ENCODE peak calls at places on chromosomes 7 and 10, in five cellular contexts. One of them, this sample, is unnamed.

GRCh38 chr7:25762511-25763119 is 389.4 kb upstream of the NFE2L3 start:
- DNase-seq in H1: no peak
- DNase-seq in GM12878: no peak
- DNase-seq in A549: no peak
- DNase-seq in tibial nerve: no peak
- DNase-seq in this sample: no peak

GRCh38 chr10:36880898-36881297 is 244.5 kb upstream of the ANKRD30A start:
- DNase-seq in H1: no peak
- DNase-seq in A549: peak; percentile 6
- DNase-seq in GM12878: no peak
- DNase-seq in tibial nerve: no peak
- DNase-seq in this sample: peak; percentile 21

GRCh38 chr7:24365606-24366005 is 81.6 kb downstream of the NPY start:
- DNase-seq in tibial nerve: no peak
- DNase-seq in A549: no peak
- DNase-seq in H1: no peak
- DNase-seq in GM12878: no peak
- DNase-seq in this sample: no peak

GRCh38 chr7:15921576-15921975 is 235.1 kb upstream of the MEOX2 start:
- DNase-seq in H1: no peak
- DNase-seq in GM12878: no peak
- DNase-seq in tibial nerve: no peak
- DNase-seq in A549: no peak
- DNase-seq in this sample: no peak

GRCh38 chr10:4688620-4689019 is 137.4 kb upstream of the AKR1E2 start:
- DNase-seq in A549: no peak
- DNase-seq in tibial nerve: no peak
- DNase-seq in GM12878: no peak
- DNase-seq in H1: no peak
- DNase-seq in this sample: no peak

GRCh38 chr10:55091691-55092328 is 290.8 kb upstream of the PCDH15 start:
- DNase-seq in H1: no peak
- DNase-seq in tibial nerve: no peak
- DNase-seq in GM12878: no peak
- DNase-seq in A549: no peak
- DNase-seq in this sample: no peak

GRCh38 chr7:23332881-23333612 is 33.9 kb downstream of the MALSU1 start:
- DNase-seq in tibial nerve: peak; percentile 23
- DNase-seq in GM12878: no peak
- DNase-seq in A549: no peak
- DNase-seq in H1: no peak
- DNase-seq in this sample: no peak

GRCh38 chr10:58781873-58782488 is 269.3 kb downstream of the BICC1 start:
- DNase-seq in GM12878: peak; percentile 8
- DNase-seq in A549: peak; percentile 51
- DNase-seq in H1: no peak
- DNase-seq in tibial nerve: peak; percentile 65
- DNase-seq in this sample: peak; percentile 42

GRCh38 chr7:45576249-45576929 is 2.2 kb downstream of the ADCY1 start:
- DNase-seq in A549: no peak
- DNase-seq in tibial nerve: no peak
- DNase-seq in GM12878: no peak
- DNase-seq in H1: no peak
- DNase-seq in this sample: no peak

GRCh38 chr7:50141131-50141530 is 48.1 kb upstream of the ZPBP start:
- DNase-seq in H1: no peak
- DNase-seq in tibial nerve: no peak
- DNase-seq in GM12878: no peak
- DNase-seq in A549: no peak
- DNase-seq in this sample: no peak
- TF ChIP-seq EP300 in H1: no peak
- TF ChIP-seq EP300 in tibial nerve: no peak
- TF ChIP-seq EP300 in GM12878: no peak
- TF ChIP-seq EP300 in A549: no peak
- TF ChIP-seq EP300 in this sample: no peak

DNA sequence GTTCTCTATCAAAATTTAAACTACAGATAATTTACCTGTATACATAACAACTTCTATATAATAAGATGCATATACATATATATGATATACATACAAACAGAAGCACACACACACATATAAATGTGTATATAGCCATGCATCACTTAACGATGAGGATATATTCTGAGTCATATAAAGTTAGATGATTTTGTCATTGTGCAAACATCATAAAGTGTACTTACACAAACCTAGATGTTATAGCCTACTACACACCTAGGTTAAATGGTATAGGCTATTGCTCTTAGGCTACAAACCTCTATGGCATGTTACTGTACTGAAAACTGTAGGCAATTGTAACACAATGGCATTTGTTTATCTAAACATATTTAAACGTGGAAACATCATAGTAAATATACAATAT is 937.6 kb upstream of the KCND2 start:
- DNase-seq in A549: no peak
- DNase-seq in H1: no peak
- DNase-seq in GM12878: no peak
- DNase-seq in tibial nerve: no peak
- DNase-seq in this sample: no peak
- TF ChIP-seq EP300 in A549: no peak
- TF ChIP-seq EP300 in H1: no peak
- TF ChIP-seq EP300 in GM12878: no peak
- TF ChIP-seq EP300 in tibial nerve: no peak
- TF ChIP-seq EP300 in this sample: no peak

DNA sequence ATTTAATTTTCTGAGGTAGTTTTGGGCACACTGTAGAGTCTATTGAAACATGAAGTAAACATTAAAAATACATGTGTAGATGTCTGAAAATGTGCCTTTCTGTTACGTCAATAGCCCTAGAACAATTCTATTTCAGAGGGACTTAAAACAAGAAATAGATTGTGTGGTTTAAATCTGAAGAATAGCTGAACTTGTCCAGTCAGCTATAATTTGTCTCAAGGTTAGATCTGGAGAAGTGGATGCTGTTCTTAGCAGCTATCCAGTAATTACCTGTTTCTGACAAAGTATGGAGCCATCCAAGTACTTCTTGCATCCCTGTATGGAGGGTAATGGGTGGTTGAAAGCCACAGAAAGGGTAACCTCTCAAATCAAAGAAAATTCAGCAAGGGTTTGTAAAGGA is 92.8 kb downstream of the SEPTIN7 start:
- DNase-seq in A549: no peak
- DNase-seq in tibial nerve: no peak
- DNase-seq in H1: no peak
- DNase-seq in GM12878: no peak
- DNase-seq in this sample: no peak
- TF ChIP-seq EP300 in A549: no peak
- TF ChIP-seq EP300 in tibial nerve: no peak
- TF ChIP-seq EP300 in H1: no peak
- TF ChIP-seq EP300 in GM12878: no peak
- TF ChIP-seq EP300 in this sample: no peak

GRCh38 chr7:84912993-84913635 is 273.7 kb downstream of the SEMA3D start:
- DNase-seq in H1: peak; percentile 9
- DNase-seq in GM12878: no peak
- DNase-seq in A549: no peak
- DNase-seq in tibial nerve: no peak
- DNase-seq in this sample: no peak
- TF ChIP-seq EP300 in H1: no peak
- TF ChIP-seq EP300 in GM12878: no peak
- TF ChIP-seq EP300 in A549: no peak
- TF ChIP-seq EP300 in tibial nerve: no peak
- TF ChIP-seq EP300 in this sample: no peak

DNA sequence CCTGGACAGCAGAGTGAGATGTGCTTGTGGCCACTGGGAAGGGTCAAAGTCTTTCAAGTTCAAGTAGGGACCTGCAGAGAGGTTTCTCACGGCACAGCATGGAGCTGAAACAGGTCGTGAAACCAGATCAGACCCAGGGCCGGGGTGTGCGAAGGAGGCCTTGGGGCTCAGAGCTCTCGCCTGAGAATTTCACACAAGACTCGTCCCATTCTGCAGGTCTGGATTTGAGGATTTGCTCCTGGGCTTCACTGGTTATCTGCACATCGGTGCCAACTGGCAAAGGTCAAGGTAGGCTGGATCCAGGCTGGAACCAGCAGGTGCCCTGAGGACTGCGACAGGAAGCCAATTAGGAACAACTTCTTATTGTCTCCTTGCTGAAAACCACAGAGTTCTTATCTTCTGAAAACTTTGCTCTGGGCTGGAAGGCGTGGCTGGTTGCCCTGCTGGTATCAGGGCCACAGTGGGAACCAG is 24.0 kb upstream of the GTF2I start:
- DNase-seq in H1: no peak
- DNase-seq in A549: no peak
- DNase-seq in tibial nerve: no peak
- DNase-seq in GM12878: no peak
- DNase-seq in this sample: no peak
- TF ChIP-seq EP300 in H1: no peak
- TF ChIP-seq EP300 in A549: no peak
- TF ChIP-seq EP300 in tibial nerve: no peak
- TF ChIP-seq EP300 in GM12878: no peak
- TF ChIP-seq EP300 in this sample: no peak

DNA sequence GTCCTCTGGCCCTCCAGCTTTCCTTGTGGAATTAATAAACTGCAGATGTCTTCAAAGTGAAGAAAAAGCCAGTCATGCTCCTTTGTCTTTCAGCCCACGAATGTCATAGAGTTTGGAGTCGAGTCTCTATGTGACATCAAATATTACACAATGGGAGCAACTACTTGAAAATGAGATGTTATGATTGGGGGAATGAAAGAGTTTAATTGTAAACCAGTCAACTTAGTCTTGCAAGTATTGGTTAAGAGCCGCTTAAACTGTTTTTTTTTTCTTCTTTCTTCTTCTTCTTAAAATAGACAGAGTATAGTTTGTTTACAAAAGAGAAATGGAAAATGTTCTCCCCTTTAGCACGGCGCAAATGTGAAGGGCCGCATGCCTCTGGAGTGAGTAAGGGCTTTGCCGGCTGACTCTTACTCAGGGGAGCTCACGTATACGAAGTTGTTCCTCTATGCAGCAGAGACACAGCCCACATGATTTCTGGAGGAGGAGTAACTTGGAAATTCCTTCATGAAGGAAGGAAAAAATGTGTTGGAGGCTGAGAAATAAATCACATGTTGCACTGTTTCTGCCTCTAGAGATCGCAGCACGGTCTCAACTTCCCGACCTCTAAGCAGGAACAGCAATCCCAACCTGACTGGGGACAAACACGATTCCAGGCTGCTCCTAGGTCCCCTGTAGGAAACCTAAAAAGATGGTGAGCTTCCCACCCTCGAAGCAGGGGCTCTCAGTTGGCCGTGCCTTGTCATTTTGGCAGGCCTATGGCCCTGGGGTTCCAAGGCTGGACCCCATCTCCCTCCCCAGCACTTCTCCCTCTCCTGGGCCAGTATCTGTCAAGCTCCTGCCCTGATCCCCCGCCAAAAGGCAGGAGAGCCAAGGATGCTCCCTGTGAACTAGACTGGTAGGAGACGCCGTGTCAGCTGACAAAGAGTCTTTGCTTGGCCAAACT is 44.9 kb downstream of the MYOF start:
- DNase-seq in H1: no peak
- DNase-seq in GM12878: no peak
- DNase-seq in tibial nerve: peak; percentile 83
- DNase-seq in A549: peak; percentile 89
- DNase-seq in this sample: peak; percentile 71
- TF ChIP-seq EP300 in H1: no peak
- TF ChIP-seq EP300 in GM12878: no peak
- TF ChIP-seq EP300 in tibial nerve: peak; percentile 95
- TF ChIP-seq EP300 in A549: peak; percentile 52
- TF ChIP-seq EP300 in this sample: peak; percentile 36

DNA sequence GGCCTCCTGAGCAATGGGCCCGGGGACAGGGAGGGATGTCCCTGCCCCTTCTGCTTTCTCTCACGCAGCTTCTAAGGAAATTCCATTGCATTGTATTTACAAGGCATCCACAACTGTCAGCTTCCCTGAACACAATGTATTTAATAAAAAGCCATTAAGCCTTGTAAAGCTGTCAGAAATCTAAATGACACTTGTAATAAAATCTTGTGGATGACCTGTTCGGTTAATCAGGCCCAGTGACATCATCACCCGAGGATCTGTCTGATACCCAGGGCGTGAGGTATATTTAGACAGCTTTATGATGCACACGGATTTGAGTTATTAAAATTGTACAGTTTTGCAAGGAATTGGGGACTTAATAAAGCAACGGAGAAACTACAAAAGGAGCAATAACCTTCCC is 250.3 kb downstream of the RAB11FIP2 start:
- DNase-seq in GM12878: no peak
- DNase-seq in H1: no peak
- DNase-seq in A549: no peak
- DNase-seq in tibial nerve: no peak
- DNase-seq in this sample: no peak
- TF ChIP-seq EP300 in GM12878: no peak
- TF ChIP-seq EP300 in H1: no peak
- TF ChIP-seq EP300 in A549: no peak
- TF ChIP-seq EP300 in tibial nerve: no peak
- TF ChIP-seq EP300 in this sample: no peak

GRCh38 chr7:96299496-96299895 is 22.4 kb downstream of the SLC25A13 start:
- DNase-seq in A549: no peak
- DNase-seq in tibial nerve: no peak
- DNase-seq in H1: no peak
- DNase-seq in GM12878: no peak
- DNase-seq in this sample: no peak
- TF ChIP-seq EP300 in A549: no peak
- TF ChIP-seq EP300 in tibial nerve: no peak
- TF ChIP-seq EP300 in H1: no peak
- TF ChIP-seq EP300 in GM12878: no peak
- TF ChIP-seq EP300 in this sample: no peak

GRCh38 chr10:60975716-60976115 is 31.7 kb upstream of the RHOBTB1 start:
- DNase-seq in GM12878: no peak
- DNase-seq in A549: no peak
- DNase-seq in tibial nerve: no peak
- DNase-seq in H1: no peak
- DNase-seq in this sample: no peak
- TF ChIP-seq EP300 in GM12878: no peak
- TF ChIP-seq EP300 in A549: no peak
- TF ChIP-seq EP300 in tibial nerve: no peak
- TF ChIP-seq EP300 in H1: no peak
- TF ChIP-seq EP300 in this sample: no peak

DNA sequence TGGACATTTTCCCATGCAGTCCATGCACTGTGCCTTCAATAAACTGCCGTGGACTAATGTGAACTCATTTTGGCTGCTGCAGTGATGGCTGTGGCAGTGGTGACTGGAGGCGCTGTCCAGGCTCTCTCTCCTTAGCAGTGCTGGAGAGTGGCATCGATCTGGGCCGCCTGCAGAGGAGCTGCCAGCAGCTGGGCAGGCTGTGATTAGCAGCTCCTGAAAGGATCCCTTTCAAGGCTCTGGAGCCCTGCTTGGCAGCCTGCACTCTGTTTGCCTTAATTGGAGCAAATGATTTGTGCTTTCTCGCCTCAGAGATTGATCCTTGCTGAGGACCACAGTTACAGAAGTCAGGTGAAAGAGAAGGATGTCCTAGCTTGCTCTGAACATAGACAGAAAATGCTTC is 130.1 kb upstream of the VWC2 start:
- DNase-seq in GM12878: no peak
- DNase-seq in tibial nerve: no peak
- DNase-seq in A549: no peak
- DNase-seq in H1: no peak
- DNase-seq in this sample: no peak
- TF ChIP-seq EP300 in GM12878: no peak
- TF ChIP-seq EP300 in tibial nerve: no peak
- TF ChIP-seq EP300 in A549: no peak
- TF ChIP-seq EP300 in H1: no peak
- TF ChIP-seq EP300 in this sample: no peak

This sample was measured in HepG2.